ENCODE peak calls at places on chromosomes 6 and 20, in eight cellular contexts. J is activated CD8-positive, alpha-beta memory T cell treated with anti-CD3 and anti-CD28 coated beads for 4 hours; O is stimulated activated CD4-positive, alpha-beta T cell treated with anti-CD3 and anti-CD28 coated beads, Interleukin-4, amount 100 ng/mL, for 1 hour; F is head of caudate nucleus; D is astrocyte of the cerebellum; H is pancreas; T is choroid plexus epithelial cell; P is GF-D8. Z is an unnamed sample.

GRCh38 chr6:55603987-55604386 is 25.0 kb upstream of the HMGCLL1 start:
- DNase-seq in H (no peak), F (no peak), J (no peak), T (peak), P (no peak), D (no peak), O (no peak), Z (no peak)

GRCh38 chr6:112163295-112164257 is 76.2 kb downstream of the FAM229B start:
- DNase-seq in O (peak), H (peak), D (no peak), T (peak), P (no peak), J (peak), F (peak), Z (no peak)

GRCh38 chr6:75167426-75167825 is 38.4 kb downstream of the COL12A1 start:
- DNase-seq in O (no peak), F (no peak), T (no peak), H (no peak), J (no peak), D (no peak), P (no peak), Z (no peak)

GRCh38 chr6:37507690-37508421 is 8.2 kb upstream of the CCDC167 start:
- DNase-seq in P (no peak), T (no peak), D (no peak), F (no peak), H (no peak), J (no peak), O (no peak), Z (no peak)

GRCh38 chr6:31070711-31071197 is 41.6 kb downstream of the C6orf15 start:
- DNase-seq in F (peak), O (no peak), P (no peak), J (no peak), H (no peak), T (peak), D (peak), Z (no peak)

GRCh38 chr6:32666420-32667300 is at the start of gene HLA-DQB1:
- DNase-seq in T (peak), O (peak), D (no peak), J (peak), F (no peak), P (no peak), H (no peak), Z (no peak)

GRCh38 chr6:90109141-90109540 is 187.5 kb downstream of the BACH2 start:
- DNase-seq in D (no peak), T (no peak), P (no peak), J (no peak), H (no peak), F (no peak), O (peak), Z (no peak)

GRCh38 chr20:8365634-8366033 is 233.6 kb downstream of the PLCB1 start:
- DNase-seq in D (no peak), H (no peak), O (no peak), J (no peak), T (no peak), P (no peak), F (no peak), Z (no peak)

GRCh38 chr6:1821188-1822183 is 211.8 kb downstream of the FOXC1 start:
- DNase-seq in T (peak), O (no peak), P (no peak), D (no peak), H (no peak), J (no peak), F (no peak), Z (no peak)

GRCh38 chr6:73566954-73567591 is 46.2 kb upstream of the EEF1A1 start:
- DNase-seq in P (peak), H (peak), F (no peak), J (no peak), O (no peak), T (peak), D (no peak), Z (no peak)

GRCh38 chr20:24721891-24722530 is 227.1 kb upstream of the CST7 start:
- DNase-seq in J (no peak), P (no peak), O (no peak), H (no peak), F (no peak), D (no peak), T (no peak), Z (no peak)

GRCh38 chr6:31048090-31048489 is 37.8 kb downstream of the MUC22 start:
- DNase-seq in F (no peak), D (no peak), H (no peak), P (no peak), T (no peak), J (no peak), O (no peak), Z (no peak)

GRCh38 chr6:121515615-121516265 is 80.3 kb downstream of the GJA1 start:
- DNase-seq in O (no peak), J (no peak), D (no peak), H (no peak), T (no peak), F (no peak), P (no peak), Z (no peak)

GRCh38 chr20:64035066-64035932 is 683 bp upstream of the C20orf204 start:
- DNase-seq in P (no peak), O (no peak), F (no peak), T (no peak), H (no peak), D (no peak), J (no peak), Z (no peak)

GRCh38 chr6:34924831-34925613 is 36.0 kb downstream of the ANKS1A start:
- DNase-seq in J (no peak), D (no peak), F (no peak), P (no peak), H (no peak), O (no peak), T (no peak), Z (no peak)

GRCh38 chr6:77457720-77458349 is 5.5 kb downstream of the HTR1B start:
- DNase-seq in J (no peak), H (no peak), P (no peak), F (peak), T (peak), D (peak), O (peak), Z (no peak)

GRCh38 chr6:167920165-167920564 is 77.3 kb upstream of the KIF25 start:
- DNase-seq in T (no peak), J (no peak), F (peak), O (no peak), H (no peak), D (no peak), P (no peak), Z (no peak)

GRCh38 chr6:15331143-15331542 is 85.3 kb downstream of the JARID2 start:
- DNase-seq in T (no peak), J (no peak), D (no peak), O (no peak), P (no peak), H (no peak), F (no peak), Z (no peak)

GRCh38 chr6:122735618-122736017 is 43.9 kb upstream of the FABP7 start:
- DNase-seq in H (no peak), T (no peak), O (no peak), J (no peak), F (no peak), P (no peak), D (no peak), Z (no peak)

GRCh38 chr6:82616386-82617028 is 252.9 kb downstream of the TPBG start:
- DNase-seq in T (peak), J (no peak), F (no peak), H (no peak), P (no peak), D (no peak), O (no peak), Z (no peak)

GRCh38 chr20:4740774-4741431 is 19.2 kb downstream of the PRND start:
- DNase-seq in D (no peak), T (peak), O (peak), H (no peak), P (no peak), J (peak), F (peak), Z (no peak)

GRCh38 chr6:105326216-105326615 is 76.7 kb downstream of the PREP start:
- DNase-seq in F (no peak), P (no peak), H (no peak), T (peak), J (no peak), O (no peak), D (peak), Z (no peak)

GRCh38 chr20:878511-879307 is 37.4 kb downstream of the ANGPT4 start:
- DNase-seq in P (no peak), H (no peak), F (no peak), J (no peak), O (no peak), D (peak), T (peak), Z (no peak)

GRCh38 chr6:139172567-139172966 is 37.7 kb downstream of the HECA start:
- DNase-seq in D (no peak), H (no peak), O (no peak), T (no peak), F (no peak), J (no peak), P (no peak), Z (no peak)

GRCh38 chr6:3724451-3725144 is 26.9 kb downstream of the PXDC1 start:
- DNase-seq in H (no peak), O (no peak), F (no peak), D (no peak), J (no peak), T (no peak), P (no peak), Z (no peak)

GRCh38 chr6:3162565-3163247 is 5.4 kb upstream of the TUBB2A start:
- DNase-seq in O (peak), J (no peak), D (peak), T (peak), F (peak), P (peak), H (peak), Z (peak)

GRCh38 chr6:138653435-138653834 is 120.1 kb upstream of the CCDC28A start:
- DNase-seq in F (no peak), H (no peak), D (no peak), P (no peak), T (no peak), O (no peak), J (no peak), Z (no peak)

GRCh38 chr20:36246410-36246809 is 10.1 kb downstream of the AAR2 start:
- DNase-seq in D (no peak), J (no peak), H (no peak), T (no peak), F (no peak), O (no peak), P (no peak), Z (no peak)

GRCh38 chr6:104123227-104123626 is 736.5 kb downstream of the HACE1 start:
- DNase-seq in H (no peak), D (peak), T (no peak), F (no peak), P (no peak), J (no peak), O (no peak), Z (no peak)

GRCh38 chr6:44096615-44097014 is 30.6 kb downstream of the MRPL14 start:
- DNase-seq in F (peak), D (no peak), H (peak), O (peak), P (peak), J (peak), T (peak), Z (no peak)

GRCh38 chr6:106446287-106446885 is 85.9 kb downstream of the CRYBG1 start:
- DNase-seq in D (no peak), F (no peak), H (no peak), P (peak), J (no peak), O (no peak), T (peak), Z (no peak)

GRCh38 chr6:13447949-13448724 is 39.3 kb downstream of the GFOD1 start:
- DNase-seq in P (peak), T (no peak), D (no peak), F (no peak), O (no peak), H (no peak), J (no peak), Z (no peak)

GRCh38 chr6:146027586-146028249 is 1.1 kb upstream of the GRM1 start:
- DNase-seq in J (no peak), T (peak), P (no peak), O (no peak), H (peak), D (no peak), F (peak), Z (no peak)

GRCh38 chr6:12602342-12602741 is 114.2 kb upstream of the PHACTR1 start:
- DNase-seq in T (no peak), H (no peak), F (no peak), J (no peak), D (no peak), O (no peak), P (no peak), Z (no peak)

GRCh38 chr6:44261581-44261980 is 3.8 kb downstream of the NFKBIE start:
- DNase-seq in J (no peak), P (no peak), H (no peak), O (no peak), D (no peak), F (no peak), T (no peak), Z (no peak)

GRCh38 chr6:31559958-31560696 is 12.0 kb upstream of the LTA start:
- DNase-seq in H (no peak), O (no peak), F (peak), D (no peak), P (peak), J (no peak), T (peak), Z (peak)

GRCh38 chr6:75922226-75922625 is 150.2 kb downstream of the IMPG1 start:
- DNase-seq in J (no peak), D (no peak), T (peak), P (no peak), H (no peak), F (no peak), O (no peak), Z (no peak)